ENCODE peak calls at places on chromosome 17, in four cellular contexts. P is HEK293T, E is K562, F is HepG2. C is an unnamed sample.

GRCh38 chr17:74670329-74670728 is 42.4 kb downstream of the CD300LF start:
- DNase-seq in E (no peak), F (no peak), P (no peak), C (no peak)

GRCh38 chr17:31918701-31919128 is 17.2 kb upstream of the UTP6 start:
- DNase-seq in P (no peak), F (peak), E (no peak), C (no peak)

GRCh38 chr17:8935194-8935593 is 30.3 kb downstream of the PIK3R5 start:
- DNase-seq in P (no peak), F (no peak), E (no peak), C (no peak)

GRCh38 chr17:62804025-62804424 is 4.1 kb downstream of the MARCHF10 start:
- DNase-seq in P (no peak), E (no peak), F (no peak), C (no peak)

GRCh38 chr17:28727727-28728363 is 743 bp upstream of the NEK8 start:
- DNase-seq in F (peak), P (no peak), E (peak), C (peak)

GRCh38 chr17:1487939-1488825 is 4.3 kb downstream of the MYO1C start:
- DNase-seq in P (peak), E (peak), F (peak), C (peak)

GRCh38 chr17:39628655-39629493 is 2.1 kb downstream of the PPP1R1B start:
- DNase-seq in E (no peak), P (no peak), F (no peak), C (no peak)

GRCh38 chr17:76107507-76107906 is 3.9 kb upstream of the EXOC7 start:
- DNase-seq in P (no peak), F (peak), E (no peak), C (no peak)

GRCh38 chr17:18258356-18259038 is at the start of gene FLII:
- DNase-seq in F (peak), P (peak), E (peak), C (peak)

GRCh38 chr17:72665841-72666518 is 426.5 kb downstream of the SLC39A11 start:
- DNase-seq in F (no peak), E (no peak), P (no peak), C (no peak)

GRCh38 chr17:62804822-62805221 is 3.3 kb downstream of the MARCHF10 start:
- DNase-seq in F (no peak), P (no peak), E (no peak), C (no peak)

GRCh38 chr17:32929588-32929987 is 1.6 kb downstream of the TMEM98 start:
- DNase-seq in P (no peak), F (no peak), E (no peak), C (no peak)

GRCh38 chr17:46194393-46195216 is 1.4 kb upstream of the KANSL1 start:
- DNase-seq in E (peak), F (no peak), P (peak), C (no peak)

GRCh38 chr17:63800783-63801182 is 26.4 kb upstream of the PSMC5 start:
- DNase-seq in F (no peak), P (no peak), E (no peak), C (no peak)

GRCh38 chr17:39001703-39002637 is 34.8 kb upstream of the FBXO47 start:
- DNase-seq in E (peak), F (no peak), P (no peak), C (peak)

DNA sequence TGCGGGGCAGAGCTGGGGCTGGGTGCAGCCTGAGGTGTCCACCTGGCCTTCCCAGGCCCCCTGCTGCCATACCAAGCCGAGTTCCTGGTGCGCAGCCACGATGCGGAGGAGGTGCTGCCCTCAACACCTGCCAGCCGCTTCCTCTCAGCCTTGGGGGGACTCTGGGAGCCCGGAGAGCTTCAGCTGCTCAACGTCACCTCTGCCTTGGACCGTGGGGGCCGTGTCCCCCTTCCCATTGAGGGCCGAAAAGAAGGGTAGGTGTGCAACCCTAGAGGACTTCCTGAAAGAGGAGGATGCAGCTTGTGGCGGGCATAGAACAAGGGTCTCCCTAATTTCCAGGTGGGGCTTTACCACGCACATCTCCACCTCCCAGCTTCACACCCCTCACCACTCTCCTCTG is 2.5 kb downstream of the SGCA start:
- DNase-seq in F (no peak), P (no peak), E (no peak), C (no peak)
- TF ChIP-seq ELF4 in F (no peak), P (no peak), E (no peak), C (no peak)

GRCh38 chr17:80782536-80783427 is 208.9 kb upstream of the CHMP6 start:
- DNase-seq in P (no peak), E (no peak), F (no peak), C (no peak)
- TF ChIP-seq ELF4 in P (no peak), E (no peak), F (no peak), C (no peak)

GRCh38 chr17:81481011-81481799 is 31.4 kb downstream of the ACTG1 start:
- DNase-seq in F (no peak), E (peak), P (no peak), C (peak)
- TF ChIP-seq ELF4 in F (no peak), E (no peak), P (no peak), C (peak)

DNA sequence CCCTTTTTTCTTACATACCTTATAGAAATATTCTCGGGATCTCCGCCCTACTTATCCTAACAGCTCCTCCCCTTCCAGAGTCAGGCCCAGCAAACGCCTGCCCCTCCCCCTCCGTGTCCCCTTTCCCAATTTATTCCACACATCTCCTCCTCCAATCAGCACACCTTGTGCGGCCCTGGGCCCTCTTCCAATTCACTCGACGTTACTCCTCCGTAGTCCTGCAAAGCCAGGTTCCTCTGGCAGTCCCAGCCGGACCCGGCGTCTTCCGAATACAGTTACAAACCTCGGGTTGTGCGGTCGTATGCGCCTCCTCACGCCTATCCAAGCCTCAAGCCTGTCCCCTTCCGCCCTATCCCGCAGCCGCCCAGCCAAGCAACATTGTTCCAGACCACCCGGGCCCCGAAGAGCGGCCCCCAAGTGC is 677 bp downstream of the CBX1 start:
- DNase-seq in E (peak), P (peak), F (peak), C (peak)
- TF ChIP-seq ELF4 in E (no peak), P (no peak), F (no peak), C (no peak)

C was measured in WTC11.